ENCODE peak calls at places on chromosome 9, in five cellular contexts. O is OCI-M1, H is T-helper 9 cell, A is glomerular endothelial cell, I is NCI-H774. F is an unnamed sample.
A peak's percentile ranks its signal among the peaks of the same experiment; 100 is the strongest.

GRCh38 chr9:38133595-38133994 is 64.6 kb upstream of the SHB start:
- DNase-seq in O (no peak), H (no peak), A (no peak), I (no peak), F (no peak)

GRCh38 chr9:131584858-131585257 is 39.5 kb downstream of the PRRT1B start:
- DNase-seq in O (no peak), H (no peak), A (no peak), I (no peak), F (no peak)

GRCh38 chr9:20941177-20941690 is 90.2 kb downstream of the HACD4 start:
- DNase-seq in O (peak; percentile 78), H (peak; percentile 16), A (peak; percentile 60), I (peak; percentile 90), F (peak; percentile 69)

GRCh38 chr9:112218908-112219307 is 43.8 kb upstream of the SUSD1 start:
- DNase-seq in O (peak; percentile 25), H (no peak), A (no peak), I (no peak), F (no peak)

GRCh38 chr9:21056931-21057330 is 20.8 kb downstream of the IFNB1 start:
- DNase-seq in O (no peak), H (no peak), A (no peak), I (peak; percentile 11), F (no peak)

GRCh38 chr9:90873422-90873821 is 71.8 kb downstream of the SYK start:
- DNase-seq in O (no peak), H (no peak), A (no peak), I (no peak), F (no peak)

GRCh38 chr9:36450110-36450732 is 50.2 kb upstream of the RNF38 start:
- DNase-seq in O (peak; percentile 65), H (no peak), A (peak; percentile 29), I (peak; percentile 8), F (no peak)

GRCh38 chr9:124652203-124652992 is 118.7 kb downstream of the NR6A1 start:
- DNase-seq in O (no peak), H (no peak), A (no peak), I (no peak), F (no peak)

GRCh38 chr9:20562051-20562450 is 60.2 kb downstream of the MLLT3 start:
- DNase-seq in O (peak; percentile 56), H (no peak), A (no peak), I (no peak), F (no peak)

GRCh38 chr9:389758-390157 is 175.1 kb downstream of the DOCK8 start:
- DNase-seq in O (no peak), H (no peak), A (no peak), I (no peak), F (no peak)

GRCh38 chr9:70883056-70883455 is 238.4 kb downstream of the TRPM3 start:
- DNase-seq in O (no peak), H (no peak), A (no peak), I (no peak), F (no peak)

GRCh38 chr9:126836216-126836615 is 24.2 kb upstream of the ZBTB34 start:
- DNase-seq in O (peak; percentile 17), H (no peak), A (no peak), I (no peak), F (no peak)

GRCh38 chr9:88583901-88584596 is 49.1 kb downstream of the NXNL2 start:
- DNase-seq in O (no peak), H (no peak), A (peak; percentile 12), I (no peak), F (no peak)

GRCh38 chr9:96009690-96010477 is 134.4 kb downstream of the ERCC6L2 start:
- DNase-seq in O (peak; percentile 65), H (no peak), A (no peak), I (no peak), F (no peak)

GRCh38 chr9:133163559-133164208 is at the start of gene GBGT1:
- DNase-seq in O (peak; percentile 88), H (peak; percentile 31), A (no peak), I (no peak), F (peak; percentile 57)

GRCh38 chr9:109968702-109969450 is 188.9 kb downstream of the PALM2AKAP2 start:
- DNase-seq in O (peak; percentile 15), H (no peak), A (peak; percentile 27), I (no peak), F (no peak)

GRCh38 chr9:105438136-105438839 is 9.5 kb upstream of the FSD1L start:
- DNase-seq in O (no peak), H (no peak), A (no peak), I (no peak), F (no peak)

GRCh38 chr9:3526166-3526902 is 533 bp upstream of the RFX3 start:
- DNase-seq in O (peak; percentile 100), H (peak; percentile 83), A (no peak), I (peak; percentile 84), F (peak; percentile 85)

GRCh38 chr9:119803679-119804078 is 434.4 kb upstream of the BRINP1 start:
- DNase-seq in O (no peak), H (no peak), A (no peak), I (no peak), F (no peak)

GRCh38 chr9:127135056-127135745 is 12.8 kb upstream of the ANGPTL2 start:
- DNase-seq in O (no peak), H (no peak), A (no peak), I (no peak), F (no peak)

F was measured in tibial nerve.